ENCODE peak calls at places on chromosome 11, in six cellular contexts. One of them, this sample, is unnamed.

GRCh38 chr11:5007561-5007960 is 12.9 kb downstream of the OR51L1 start:
- DNase-seq in CD8-positive, alpha-beta T cell: no peak
- DNase-seq in ovary: no peak
- DNase-seq in fibroblast of lung: no peak
- DNase-seq in endothelial cell: no peak
- DNase-seq in GM13977: no peak
- DNase-seq in this sample: no peak

GRCh38 chr11:100536979-100537378 is 150.1 kb upstream of the ARHGAP42 start:
- DNase-seq in CD8-positive, alpha-beta T cell: no peak
- DNase-seq in ovary: no peak
- DNase-seq in fibroblast of lung: no peak
- DNase-seq in endothelial cell: no peak
- DNase-seq in GM13977: no peak
- DNase-seq in this sample: no peak

GRCh38 chr11:35166369-35167360 is 27.7 kb downstream of the CD44 start:
- DNase-seq in CD8-positive, alpha-beta T cell: peak
- DNase-seq in ovary: no peak
- DNase-seq in fibroblast of lung: peak
- DNase-seq in endothelial cell: no peak
- DNase-seq in GM13977: no peak
- DNase-seq in this sample: no peak

GRCh38 chr11:83909579-83909978 is 623.4 kb upstream of the CCDC90B start:
- DNase-seq in CD8-positive, alpha-beta T cell: no peak
- DNase-seq in ovary: no peak
- DNase-seq in fibroblast of lung: no peak
- DNase-seq in endothelial cell: no peak
- DNase-seq in GM13977: no peak
- DNase-seq in this sample: no peak

GRCh38 chr11:57668467-57668890 is 565 bp downstream of the ZDHHC5 start:
- DNase-seq in CD8-positive, alpha-beta T cell: no peak
- DNase-seq in ovary: no peak
- DNase-seq in fibroblast of lung: no peak
- DNase-seq in endothelial cell: no peak
- DNase-seq in GM13977: no peak
- DNase-seq in this sample: no peak

GRCh38 chr11:113384551-113384950 is 3.0 kb upstream of the ANKK1 start:
- DNase-seq in CD8-positive, alpha-beta T cell: no peak
- DNase-seq in ovary: no peak
- DNase-seq in fibroblast of lung: peak
- DNase-seq in endothelial cell: peak
- DNase-seq in GM13977: no peak
- DNase-seq in this sample: no peak

GRCh38 chr11:118924591-118925585 is 838 bp downstream of the BCL9L start:
- DNase-seq in CD8-positive, alpha-beta T cell: peak
- DNase-seq in ovary: peak
- DNase-seq in fibroblast of lung: peak
- DNase-seq in endothelial cell: peak
- DNase-seq in GM13977: peak
- DNase-seq in this sample: no peak

GRCh38 chr11:45409587-45409986 is 123.4 kb upstream of the SYT13 start:
- DNase-seq in CD8-positive, alpha-beta T cell: no peak
- DNase-seq in ovary: no peak
- DNase-seq in fibroblast of lung: no peak
- DNase-seq in endothelial cell: no peak
- DNase-seq in GM13977: no peak
- DNase-seq in this sample: no peak

GRCh38 chr11:11558352-11558751 is 63.5 kb downstream of the GALNT18 start:
- DNase-seq in CD8-positive, alpha-beta T cell: no peak
- DNase-seq in ovary: no peak
- DNase-seq in fibroblast of lung: no peak
- DNase-seq in endothelial cell: no peak
- DNase-seq in GM13977: no peak
- DNase-seq in this sample: no peak

GRCh38 chr11:99422581-99423434 is 402.1 kb downstream of the CNTN5 start:
- DNase-seq in CD8-positive, alpha-beta T cell: no peak
- DNase-seq in ovary: no peak
- DNase-seq in fibroblast of lung: peak
- DNase-seq in endothelial cell: no peak
- DNase-seq in GM13977: no peak
- DNase-seq in this sample: no peak

GRCh38 chr11:19919050-19919561 is 206.5 kb downstream of the NAV2 start:
- DNase-seq in CD8-positive, alpha-beta T cell: no peak
- DNase-seq in ovary: no peak
- DNase-seq in fibroblast of lung: peak
- DNase-seq in endothelial cell: no peak
- DNase-seq in GM13977: no peak
- DNase-seq in this sample: no peak

GRCh38 chr11:104120493-104121200 is 43.3 kb downstream of the PDGFD start:
- DNase-seq in CD8-positive, alpha-beta T cell: no peak
- DNase-seq in ovary: no peak
- DNase-seq in fibroblast of lung: no peak
- DNase-seq in endothelial cell: no peak
- DNase-seq in GM13977: no peak
- DNase-seq in this sample: no peak

GRCh38 chr11:11407065-11407737 is 54.2 kb upstream of the CSNK2A3 start:
- DNase-seq in CD8-positive, alpha-beta T cell: no peak
- DNase-seq in ovary: peak
- DNase-seq in fibroblast of lung: no peak
- DNase-seq in endothelial cell: no peak
- DNase-seq in GM13977: no peak
- DNase-seq in this sample: no peak

GRCh38 chr11:66317766-66318575 is 1.1 kb upstream of the CD248 start:
- DNase-seq in CD8-positive, alpha-beta T cell: peak
- DNase-seq in ovary: peak
- DNase-seq in fibroblast of lung: peak
- DNase-seq in endothelial cell: no peak
- DNase-seq in GM13977: no peak
- DNase-seq in this sample: no peak

GRCh38 chr11:76172583-76172982 is 33.7 kb downstream of the WNT11 start:
- DNase-seq in CD8-positive, alpha-beta T cell: no peak
- DNase-seq in ovary: no peak
- DNase-seq in fibroblast of lung: no peak
- DNase-seq in endothelial cell: no peak
- DNase-seq in GM13977: no peak
- DNase-seq in this sample: no peak

GRCh38 chr11:17153759-17154158 is 54.0 kb downstream of the PIK3C2A start:
- DNase-seq in CD8-positive, alpha-beta T cell: no peak
- DNase-seq in ovary: no peak
- DNase-seq in fibroblast of lung: no peak
- DNase-seq in endothelial cell: no peak
- DNase-seq in GM13977: no peak
- DNase-seq in this sample: no peak

GRCh38 chr11:131763193-131763890 is 392.9 kb downstream of the NTM start:
- DNase-seq in CD8-positive, alpha-beta T cell: no peak
- DNase-seq in ovary: no peak
- DNase-seq in fibroblast of lung: peak
- DNase-seq in endothelial cell: no peak
- DNase-seq in GM13977: no peak
- DNase-seq in this sample: no peak

GRCh38 chr11:19679952-19680823 is 32.4 kb upstream of the NAV2 start:
- DNase-seq in CD8-positive, alpha-beta T cell: no peak
- DNase-seq in ovary: peak
- DNase-seq in fibroblast of lung: peak
- DNase-seq in endothelial cell: no peak
- DNase-seq in GM13977: no peak
- DNase-seq in this sample: no peak

GRCh38 chr11:113260096-113260425 is 54.3 kb upstream of the TTC12 start:
- DNase-seq in CD8-positive, alpha-beta T cell: no peak
- DNase-seq in ovary: no peak
- DNase-seq in fibroblast of lung: no peak
- DNase-seq in endothelial cell: no peak
- DNase-seq in GM13977: no peak
- DNase-seq in this sample: no peak

GRCh38 chr11:133833101-133833898 is 12.0 kb downstream of the SPATA19 start:
- DNase-seq in CD8-positive, alpha-beta T cell: peak
- DNase-seq in ovary: no peak
- DNase-seq in fibroblast of lung: no peak
- DNase-seq in endothelial cell: no peak
- DNase-seq in GM13977: no peak
- DNase-seq in this sample: no peak

GRCh38 chr11:108902027-108902469 is 237.2 kb downstream of the DDX10 start:
- DNase-seq in CD8-positive, alpha-beta T cell: no peak
- DNase-seq in ovary: no peak
- DNase-seq in fibroblast of lung: no peak
- DNase-seq in endothelial cell: no peak
- DNase-seq in GM13977: no peak
- DNase-seq in this sample: no peak

GRCh38 chr11:67996622-67997459 is 7.1 kb downstream of the UNC93B1 start:
- DNase-seq in CD8-positive, alpha-beta T cell: no peak
- DNase-seq in ovary: peak
- DNase-seq in fibroblast of lung: peak
- DNase-seq in endothelial cell: peak
- DNase-seq in GM13977: no peak
- DNase-seq in this sample: no peak

GRCh38 chr11:72135891-72136676 is 559 bp downstream of the FOLR3 start:
- DNase-seq in CD8-positive, alpha-beta T cell: no peak
- DNase-seq in ovary: no peak
- DNase-seq in fibroblast of lung: no peak
- DNase-seq in endothelial cell: no peak
- DNase-seq in GM13977: no peak
- DNase-seq in this sample: no peak

GRCh38 chr11:132099692-132100091 is 729.3 kb downstream of the NTM start:
- DNase-seq in CD8-positive, alpha-beta T cell: no peak
- DNase-seq in ovary: no peak
- DNase-seq in fibroblast of lung: no peak
- DNase-seq in endothelial cell: peak
- DNase-seq in GM13977: no peak
- DNase-seq in this sample: no peak

GRCh38 chr11:27471588-27472397 is 797 bp downstream of the LGR4 start:
- DNase-seq in CD8-positive, alpha-beta T cell: peak
- DNase-seq in ovary: peak
- DNase-seq in fibroblast of lung: no peak
- DNase-seq in endothelial cell: peak
- DNase-seq in GM13977: peak
- DNase-seq in this sample: peak

GRCh38 chr11:65262775-65263174 is 1.0 kb downstream of the POLA2 start:
- DNase-seq in CD8-positive, alpha-beta T cell: no peak
- DNase-seq in ovary: no peak
- DNase-seq in fibroblast of lung: no peak
- DNase-seq in endothelial cell: no peak
- DNase-seq in GM13977: no peak
- DNase-seq in this sample: no peak

GRCh38 chr11:66676931-66677598 is 622 bp downstream of the RBM4B start:
- DNase-seq in CD8-positive, alpha-beta T cell: no peak
- DNase-seq in ovary: no peak
- DNase-seq in fibroblast of lung: no peak
- DNase-seq in endothelial cell: no peak
- DNase-seq in GM13977: no peak
- DNase-seq in this sample: no peak

GRCh38 chr11:8766043-8766992 is 83.7 kb downstream of the RPL27A start:
- DNase-seq in CD8-positive, alpha-beta T cell: no peak
- DNase-seq in ovary: no peak
- DNase-seq in fibroblast of lung: no peak
- DNase-seq in endothelial cell: no peak
- DNase-seq in GM13977: no peak
- DNase-seq in this sample: no peak

GRCh38 chr11:73271936-73272679 is at the start of gene P2RY6:
- DNase-seq in CD8-positive, alpha-beta T cell: no peak
- DNase-seq in ovary: no peak
- DNase-seq in fibroblast of lung: peak
- DNase-seq in endothelial cell: no peak
- DNase-seq in GM13977: no peak
- DNase-seq in this sample: no peak

GRCh38 chr11:7570938-7571337 is 57.1 kb downstream of the PPFIBP2 start:
- DNase-seq in CD8-positive, alpha-beta T cell: no peak
- DNase-seq in ovary: no peak
- DNase-seq in fibroblast of lung: no peak
- DNase-seq in endothelial cell: no peak
- DNase-seq in GM13977: no peak
- DNase-seq in this sample: peak
- TF ChIP-seq CTCF in CD8-positive, alpha-beta T cell: no peak
- TF ChIP-seq CTCF in ovary: no peak
- TF ChIP-seq CTCF in fibroblast of lung: no peak
- TF ChIP-seq CTCF in endothelial cell: no peak
- TF ChIP-seq CTCF in GM13977: peak
- TF ChIP-seq CTCF in this sample: peak

DNA sequence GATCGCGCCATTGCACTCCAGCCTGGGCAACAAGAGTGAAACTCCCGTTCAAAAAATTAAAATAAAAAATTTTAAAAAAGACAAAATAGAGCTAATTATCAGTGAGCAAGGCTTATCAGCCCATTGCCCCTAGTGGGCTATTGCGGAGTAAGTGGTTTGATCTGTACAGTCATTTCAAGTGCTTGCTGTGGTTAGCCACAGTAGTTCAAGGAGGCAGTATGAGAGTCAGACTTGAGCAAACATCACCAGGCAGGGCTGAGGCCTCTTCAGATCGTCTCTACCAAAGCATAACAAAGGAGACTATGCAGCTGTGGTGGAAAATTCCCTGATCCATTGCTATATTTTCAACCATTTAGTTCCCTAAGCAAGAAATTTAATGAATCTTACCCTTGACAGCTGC is 4.3 kb upstream of the SBF2 start:
- DNase-seq in CD8-positive, alpha-beta T cell: no peak
- DNase-seq in ovary: no peak
- DNase-seq in fibroblast of lung: peak
- DNase-seq in endothelial cell: no peak
- DNase-seq in GM13977: peak
- DNase-seq in this sample: no peak
- TF ChIP-seq CTCF in CD8-positive, alpha-beta T cell: peak
- TF ChIP-seq CTCF in ovary: no peak
- TF ChIP-seq CTCF in fibroblast of lung: peak
- TF ChIP-seq CTCF in endothelial cell: no peak
- TF ChIP-seq CTCF in GM13977: peak
- TF ChIP-seq CTCF in this sample: no peak

GRCh38 chr11:7254731-7255291 is 3.1 kb downstream of the SYT9 start:
- DNase-seq in CD8-positive, alpha-beta T cell: no peak
- DNase-seq in ovary: no peak
- DNase-seq in fibroblast of lung: no peak
- DNase-seq in endothelial cell: no peak
- DNase-seq in GM13977: no peak
- DNase-seq in this sample: no peak

GRCh38 chr11:7251487-7251835 is 243 bp upstream of the SYT9 start:
- DNase-seq in CD8-positive, alpha-beta T cell: no peak
- DNase-seq in ovary: no peak
- DNase-seq in fibroblast of lung: no peak
- DNase-seq in endothelial cell: no peak
- DNase-seq in GM13977: no peak
- DNase-seq in this sample: no peak

GRCh38 chr11:7252683-7253213 is 1.0 kb downstream of the SYT9 start:
- DNase-seq in CD8-positive, alpha-beta T cell: no peak
- DNase-seq in ovary: no peak
- DNase-seq in fibroblast of lung: no peak
- DNase-seq in endothelial cell: peak
- DNase-seq in GM13977: peak
- DNase-seq in this sample: peak

GRCh38 chr11:7250166-7250565 is 1.5 kb upstream of the SYT9 start:
- DNase-seq in CD8-positive, alpha-beta T cell: no peak
- DNase-seq in ovary: no peak
- DNase-seq in fibroblast of lung: no peak
- DNase-seq in endothelial cell: no peak
- DNase-seq in GM13977: peak
- DNase-seq in this sample: no peak

GRCh38 chr11:7251836-7252682 is at the start of gene SYT9:
- DNase-seq in CD8-positive, alpha-beta T cell: no peak
- DNase-seq in ovary: peak
- DNase-seq in fibroblast of lung: peak
- DNase-seq in endothelial cell: peak
- DNase-seq in GM13977: peak
- DNase-seq in this sample: peak
- TF ChIP-seq CTCF in CD8-positive, alpha-beta T cell: no peak
- TF ChIP-seq CTCF in ovary: no peak
- TF ChIP-seq CTCF in fibroblast of lung: no peak
- TF ChIP-seq CTCF in endothelial cell: no peak
- TF ChIP-seq CTCF in GM13977: no peak
- TF ChIP-seq CTCF in this sample: peak

GRCh38 chr11:114395776-114396175 is 4.5 kb downstream of the C11orf71 start:
- DNase-seq in CD8-positive, alpha-beta T cell: no peak
- DNase-seq in ovary: no peak
- DNase-seq in fibroblast of lung: no peak
- DNase-seq in endothelial cell: peak
- DNase-seq in GM13977: no peak
- DNase-seq in this sample: no peak
- TF ChIP-seq CTCF in CD8-positive, alpha-beta T cell: no peak
- TF ChIP-seq CTCF in ovary: no peak
- TF ChIP-seq CTCF in fibroblast of lung: peak
- TF ChIP-seq CTCF in endothelial cell: no peak
- TF ChIP-seq CTCF in GM13977: no peak
- TF ChIP-seq CTCF in this sample: peak

This sample was measured in progenitor cell of endocrine pancreas.